ENCODE peak calls at places on chromosomes 5 and 9, in seven cellular contexts. U is GM23338, K is esophagus squamous epithelium, L is pancreas, R is neural progenitor cell, Z is brain microvascular endothelial cell, Y is sigmoid colon. M is an unnamed sample.

GRCh38 chr9:83299556-83299955 is 236.6 kb upstream of the RASEF start:
- DNase-seq in Z (peak; percentile 53), Y (no peak), K (no peak), U (no peak), L (no peak), R (peak; percentile 4), M (no peak)

GRCh38 chr5:173625686-173626500 is 9.4 kb upstream of the BOD1 start:
- DNase-seq in U (no peak), K (no peak), R (no peak), L (no peak), Z (no peak), Y (no peak), M (no peak)

GRCh38 chr9:38006981-38007380 is 62.0 kb downstream of the SHB start:
- DNase-seq in U (no peak), R (no peak), Y (no peak), Z (no peak), L (no peak), K (no peak), M (no peak)

GRCh38 chr5:142618125-142618524 is 67.8 kb downstream of the FGF1 start:
- DNase-seq in Y (no peak), U (no peak), Z (peak; percentile 81), L (no peak), R (no peak), K (no peak), M (no peak)

GRCh38 chr5:110716247-110717245 is 9.9 kb downstream of the TMEM232 start:
- DNase-seq in K (no peak), Y (no peak), R (no peak), L (no peak), U (peak; percentile 16), Z (no peak), M (no peak)

GRCh38 chr5:178817506-178817905 is 42.2 kb upstream of the ZNF354B start:
- DNase-seq in Z (no peak), U (no peak), K (no peak), Y (no peak), R (no peak), L (no peak), M (no peak)

GRCh38 chr5:132267931-132268501 is 10.5 kb downstream of the PDLIM4 start:
- DNase-seq in R (no peak), Z (no peak), Y (peak; percentile 78), K (no peak), L (no peak), U (no peak), M (no peak)

GRCh38 chr9:128103589-128103962 is 24.0 kb downstream of the PTGES2 start:
- DNase-seq in L (no peak), Y (no peak), R (no peak), K (no peak), Z (no peak), U (peak; percentile 61), M (no peak)

GRCh38 chr9:6566409-6567139 is 79.0 kb downstream of the GLDC start:
- DNase-seq in K (no peak), L (no peak), R (no peak), Z (peak; percentile 97), U (no peak), Y (no peak), M (no peak)

GRCh38 chr5:139744471-139745120 is 51.0 kb upstream of the PSD2 start:
- DNase-seq in Z (no peak), R (no peak), L (no peak), K (no peak), U (no peak), Y (no peak), M (peak; percentile 85)

GRCh38 chr9:76667521-76667957 is 96.7 kb upstream of the PCA3 start:
- DNase-seq in Z (peak; percentile 62), K (no peak), U (no peak), L (no peak), R (no peak), Y (no peak), M (no peak)
- TF ChIP-seq CTCF in Z (no peak), K (no peak), U (no peak), L (no peak), R (no peak), Y (no peak), M (no peak)

DNA sequence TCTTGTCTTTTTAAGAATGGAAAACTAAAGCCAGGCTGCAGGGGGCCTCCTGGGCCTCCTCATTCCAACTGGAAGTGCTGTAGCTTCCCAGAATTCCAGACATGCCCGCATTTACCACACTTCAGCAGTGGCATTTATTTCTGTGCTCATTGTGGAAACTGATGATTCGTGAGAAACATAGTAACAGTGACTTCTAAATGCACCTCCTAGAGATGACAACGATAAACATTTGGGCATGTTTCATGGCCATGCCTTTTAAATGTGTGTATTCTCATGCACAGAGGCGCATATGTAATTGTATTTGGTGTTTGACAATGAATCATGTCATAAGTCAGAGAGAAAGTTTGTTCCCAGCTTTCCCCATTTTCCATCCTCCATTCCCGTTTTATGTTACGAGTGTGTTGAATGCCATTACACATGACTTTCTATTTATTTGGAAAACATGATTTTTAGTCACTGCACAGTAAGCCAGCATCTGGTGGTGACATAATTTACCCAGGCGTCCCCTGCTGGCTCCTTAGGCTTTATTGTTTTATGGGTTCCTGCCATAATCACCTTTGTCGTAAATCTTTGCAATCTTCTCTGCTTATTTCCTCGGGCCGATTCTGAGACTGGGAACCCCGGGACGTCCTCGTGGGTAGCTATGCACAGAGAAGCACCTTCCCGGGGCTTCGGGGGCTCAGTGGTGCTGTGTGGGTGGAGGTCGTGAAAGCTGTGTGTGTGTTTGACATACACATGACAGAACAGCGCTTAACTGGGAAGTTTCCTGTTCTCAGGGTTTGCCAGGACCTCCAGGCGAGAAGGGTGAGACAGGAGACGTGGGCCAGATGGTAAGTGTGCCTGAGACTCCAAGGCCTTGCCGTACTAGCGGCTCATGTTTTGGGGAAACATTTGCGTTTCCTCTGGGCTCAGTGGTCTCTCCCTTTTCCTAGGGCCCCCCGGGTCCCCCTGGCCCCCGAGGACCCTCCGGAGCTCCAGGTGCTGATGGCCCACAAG is 68.6 kb upstream of the FCN2 start:
- DNase-seq in Z (peak; percentile 37), L (no peak), U (peak; percentile 75), K (no peak), Y (no peak), R (peak; percentile 86), M (no peak)
- TF ChIP-seq CTCF in Z (peak; percentile 25), L (no peak), U (peak; percentile 13), K (no peak), Y (no peak), R (peak; percentile 8), M (no peak)

DNA sequence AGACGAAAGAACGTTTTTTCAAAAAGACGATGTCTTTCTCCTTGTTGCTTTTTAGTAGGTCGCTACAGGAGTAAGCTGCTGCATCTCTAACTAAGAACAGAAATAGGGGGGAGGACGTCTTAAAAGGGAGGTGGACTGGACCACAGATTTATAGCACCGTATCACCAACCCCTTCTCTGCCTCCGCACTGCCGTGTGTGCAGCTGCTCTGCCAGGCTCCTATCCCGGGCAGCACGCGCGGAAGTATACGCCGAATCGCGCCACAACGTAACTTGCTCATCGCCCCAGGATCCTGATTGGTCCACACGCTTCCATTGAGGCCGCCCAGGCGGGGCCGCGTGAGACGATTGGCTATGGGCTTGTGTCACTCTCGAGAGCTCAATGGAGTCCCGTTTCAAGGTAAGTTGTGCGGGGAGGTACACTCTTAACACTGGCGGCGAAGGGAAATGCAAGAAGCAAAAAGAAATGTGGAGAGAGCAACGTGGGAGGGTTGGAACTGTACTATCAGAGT is at the start of gene ELAVL2:
- DNase-seq in K (peak; percentile 33), Z (peak; percentile 35), R (peak; percentile 99), L (peak; percentile 93), U (peak; percentile 100), Y (peak; percentile 85), M (peak; percentile 28)
- TF ChIP-seq CTCF in K (no peak), Z (no peak), R (no peak), L (no peak), U (no peak), Y (no peak), M (no peak)

GRCh38 chr5:65809817-65810531 is 88.0 kb downstream of the NLN start:
- DNase-seq in R (no peak), Z (peak; percentile 46), U (no peak), K (no peak), Y (no peak), L (no peak), M (no peak)

GRCh38 chr5:65808818-65809217 is 86.8 kb downstream of the NLN start:
- DNase-seq in Y (no peak), K (no peak), U (no peak), R (no peak), Z (peak; percentile 39), L (no peak), M (no peak)

GRCh38 chr5:65805082-65805481 is 83.1 kb downstream of the NLN start:
- DNase-seq in U (no peak), K (no peak), L (no peak), R (no peak), Z (no peak), Y (no peak), M (no peak)

GRCh38 chr5:65811004-65811403 is 89.0 kb downstream of the NLN start:
- DNase-seq in K (no peak), R (no peak), Z (peak; percentile 67), U (no peak), L (no peak), Y (no peak), M (no peak)

DNA sequence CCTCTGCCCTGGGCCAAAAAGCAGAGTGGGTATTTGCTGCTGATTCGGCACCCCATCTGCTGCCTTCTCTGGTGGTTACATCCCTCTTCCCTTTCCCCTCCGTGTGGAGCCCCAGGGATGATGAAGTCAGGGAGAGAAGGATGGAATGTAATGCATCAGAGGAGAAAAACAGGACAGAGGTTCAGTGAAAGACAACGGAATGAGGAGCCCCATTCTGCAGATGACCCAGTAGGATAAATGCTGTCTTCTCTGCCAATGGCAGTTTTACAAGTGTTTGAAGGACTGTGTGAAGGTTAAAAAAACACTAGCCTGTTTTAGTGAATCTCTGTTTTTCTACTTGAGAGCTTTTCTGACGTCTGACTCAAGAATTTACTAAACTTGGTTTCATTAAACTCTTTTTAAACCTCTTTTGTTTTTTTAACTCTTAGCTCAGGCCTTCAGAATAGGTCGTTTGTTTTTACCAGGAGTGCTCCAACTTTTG is 86.3 kb downstream of the NLN start:
- DNase-seq in K (no peak), Z (no peak), Y (no peak), L (no peak), U (no peak), R (no peak), M (no peak)
- TF ChIP-seq CTCF in K (no peak), Z (no peak), Y (no peak), L (no peak), U (no peak), R (no peak), M (no peak)